ENCODE peak calls at places on chromosome 2, in seven cellular contexts. One of them, this sample, is unnamed.

GRCh38 chr2:45119855-45120254 is 110.6 kb upstream of the SIX2 start:
- DNase-seq in sigmoid colon: no peak
- DNase-seq in right atrium auricular region: peak
- DNase-seq in stimulated activated CD4-positive, alpha-beta T cell treated with anti-CD3 and anti-CD28 coated beads, Interleukin-15, amount 100 ng/mL, for 1 hour: no peak
- DNase-seq in caudate nucleus: no peak
- DNase-seq in Calu3: peak
- DNase-seq in Right ventricle myocardium superior: no peak
- DNase-seq in this sample: no peak

GRCh38 chr2:26978061-26978596 is 7.7 kb downstream of the MAPRE3 start:
- DNase-seq in sigmoid colon: no peak
- DNase-seq in right atrium auricular region: no peak
- DNase-seq in stimulated activated CD4-positive, alpha-beta T cell treated with anti-CD3 and anti-CD28 coated beads, Interleukin-15, amount 100 ng/mL, for 1 hour: no peak
- DNase-seq in caudate nucleus: no peak
- DNase-seq in Calu3: peak
- DNase-seq in Right ventricle myocardium superior: peak
- DNase-seq in this sample: peak

GRCh38 chr2:217270801-217271121 is 410.9 kb upstream of the TNP1 start:
- DNase-seq in sigmoid colon: no peak
- DNase-seq in right atrium auricular region: no peak
- DNase-seq in stimulated activated CD4-positive, alpha-beta T cell treated with anti-CD3 and anti-CD28 coated beads, Interleukin-15, amount 100 ng/mL, for 1 hour: no peak
- DNase-seq in caudate nucleus: no peak
- DNase-seq in Calu3: no peak
- DNase-seq in Right ventricle myocardium superior: no peak
- DNase-seq in this sample: no peak

GRCh38 chr2:31384771-31385276 is 29.7 kb downstream of the XDH start:
- DNase-seq in sigmoid colon: no peak
- DNase-seq in right atrium auricular region: no peak
- DNase-seq in stimulated activated CD4-positive, alpha-beta T cell treated with anti-CD3 and anti-CD28 coated beads, Interleukin-15, amount 100 ng/mL, for 1 hour: no peak
- DNase-seq in caudate nucleus: no peak
- DNase-seq in Calu3: peak
- DNase-seq in Right ventricle myocardium superior: no peak
- DNase-seq in this sample: no peak

GRCh38 chr2:143300531-143300930 is 171.3 kb downstream of the ARHGAP15 start:
- DNase-seq in sigmoid colon: no peak
- DNase-seq in right atrium auricular region: no peak
- DNase-seq in stimulated activated CD4-positive, alpha-beta T cell treated with anti-CD3 and anti-CD28 coated beads, Interleukin-15, amount 100 ng/mL, for 1 hour: no peak
- DNase-seq in caudate nucleus: no peak
- DNase-seq in Calu3: no peak
- DNase-seq in Right ventricle myocardium superior: no peak
- DNase-seq in this sample: no peak

GRCh38 chr2:235518317-235519090 is 24.7 kb downstream of the AGAP1 start:
- DNase-seq in sigmoid colon: no peak
- DNase-seq in right atrium auricular region: no peak
- DNase-seq in stimulated activated CD4-positive, alpha-beta T cell treated with anti-CD3 and anti-CD28 coated beads, Interleukin-15, amount 100 ng/mL, for 1 hour: no peak
- DNase-seq in caudate nucleus: no peak
- DNase-seq in Calu3: no peak
- DNase-seq in Right ventricle myocardium superior: no peak
- DNase-seq in this sample: no peak

GRCh38 chr2:62313433-62314227 is 117.7 kb downstream of the B3GNT2 start:
- DNase-seq in sigmoid colon: no peak
- DNase-seq in right atrium auricular region: no peak
- DNase-seq in stimulated activated CD4-positive, alpha-beta T cell treated with anti-CD3 and anti-CD28 coated beads, Interleukin-15, amount 100 ng/mL, for 1 hour: no peak
- DNase-seq in caudate nucleus: no peak
- DNase-seq in Calu3: no peak
- DNase-seq in Right ventricle myocardium superior: no peak
- DNase-seq in this sample: no peak

GRCh38 chr2:202418027-202418426 is 41.9 kb downstream of the BMPR2 start:
- DNase-seq in sigmoid colon: no peak
- DNase-seq in right atrium auricular region: no peak
- DNase-seq in stimulated activated CD4-positive, alpha-beta T cell treated with anti-CD3 and anti-CD28 coated beads, Interleukin-15, amount 100 ng/mL, for 1 hour: no peak
- DNase-seq in caudate nucleus: no peak
- DNase-seq in Calu3: no peak
- DNase-seq in Right ventricle myocardium superior: no peak
- DNase-seq in this sample: no peak

GRCh38 chr2:32805104-32806095 is 141.4 kb upstream of the LTBP1 start:
- DNase-seq in sigmoid colon: no peak
- DNase-seq in right atrium auricular region: no peak
- DNase-seq in stimulated activated CD4-positive, alpha-beta T cell treated with anti-CD3 and anti-CD28 coated beads, Interleukin-15, amount 100 ng/mL, for 1 hour: no peak
- DNase-seq in caudate nucleus: no peak
- DNase-seq in Calu3: peak
- DNase-seq in Right ventricle myocardium superior: no peak
- DNase-seq in this sample: no peak

GRCh38 chr2:3196716-3197115 is 180.9 kb downstream of the EIPR1 start:
- DNase-seq in sigmoid colon: peak
- DNase-seq in right atrium auricular region: no peak
- DNase-seq in stimulated activated CD4-positive, alpha-beta T cell treated with anti-CD3 and anti-CD28 coated beads, Interleukin-15, amount 100 ng/mL, for 1 hour: no peak
- DNase-seq in caudate nucleus: no peak
- DNase-seq in Calu3: no peak
- DNase-seq in Right ventricle myocardium superior: peak
- DNase-seq in this sample: no peak

GRCh38 chr2:53087282-53087882 is 680.2 kb upstream of the CHAC2 start:
- DNase-seq in sigmoid colon: no peak
- DNase-seq in right atrium auricular region: no peak
- DNase-seq in stimulated activated CD4-positive, alpha-beta T cell treated with anti-CD3 and anti-CD28 coated beads, Interleukin-15, amount 100 ng/mL, for 1 hour: no peak
- DNase-seq in caudate nucleus: no peak
- DNase-seq in Calu3: no peak
- DNase-seq in Right ventricle myocardium superior: no peak
- DNase-seq in this sample: no peak

GRCh38 chr2:130878316-130878715 is 41.6 kb downstream of the ARHGEF4 start:
- DNase-seq in sigmoid colon: no peak
- DNase-seq in right atrium auricular region: no peak
- DNase-seq in stimulated activated CD4-positive, alpha-beta T cell treated with anti-CD3 and anti-CD28 coated beads, Interleukin-15, amount 100 ng/mL, for 1 hour: no peak
- DNase-seq in caudate nucleus: peak
- DNase-seq in Calu3: no peak
- DNase-seq in Right ventricle myocardium superior: no peak
- DNase-seq in this sample: no peak

GRCh38 chr2:158667969-158668368 is 127.1 kb upstream of the DAPL1 start:
- DNase-seq in sigmoid colon: no peak
- DNase-seq in right atrium auricular region: no peak
- DNase-seq in stimulated activated CD4-positive, alpha-beta T cell treated with anti-CD3 and anti-CD28 coated beads, Interleukin-15, amount 100 ng/mL, for 1 hour: no peak
- DNase-seq in caudate nucleus: no peak
- DNase-seq in Calu3: no peak
- DNase-seq in Right ventricle myocardium superior: no peak
- DNase-seq in this sample: no peak

GRCh38 chr2:36556847-36557246 is 41.1 kb downstream of the FEZ2 start:
- DNase-seq in sigmoid colon: no peak
- DNase-seq in right atrium auricular region: no peak
- DNase-seq in stimulated activated CD4-positive, alpha-beta T cell treated with anti-CD3 and anti-CD28 coated beads, Interleukin-15, amount 100 ng/mL, for 1 hour: no peak
- DNase-seq in caudate nucleus: no peak
- DNase-seq in Calu3: no peak
- DNase-seq in Right ventricle myocardium superior: no peak
- DNase-seq in this sample: no peak

GRCh38 chr2:7982054-7982453 is 699.8 kb upstream of the ID2 start:
- DNase-seq in sigmoid colon: no peak
- DNase-seq in right atrium auricular region: no peak
- DNase-seq in stimulated activated CD4-positive, alpha-beta T cell treated with anti-CD3 and anti-CD28 coated beads, Interleukin-15, amount 100 ng/mL, for 1 hour: no peak
- DNase-seq in caudate nucleus: no peak
- DNase-seq in Calu3: no peak
- DNase-seq in Right ventricle myocardium superior: no peak
- DNase-seq in this sample: no peak

GRCh38 chr2:43222472-43223146 is 3.8 kb downstream of the ZFP36L2 start:
- DNase-seq in sigmoid colon: no peak
- DNase-seq in right atrium auricular region: no peak
- DNase-seq in stimulated activated CD4-positive, alpha-beta T cell treated with anti-CD3 and anti-CD28 coated beads, Interleukin-15, amount 100 ng/mL, for 1 hour: no peak
- DNase-seq in caudate nucleus: no peak
- DNase-seq in Calu3: no peak
- DNase-seq in Right ventricle myocardium superior: no peak
- DNase-seq in this sample: no peak

GRCh38 chr2:83744830-83745229 is 714.2 kb downstream of the SUCLG1 start:
- DNase-seq in sigmoid colon: no peak
- DNase-seq in right atrium auricular region: no peak
- DNase-seq in stimulated activated CD4-positive, alpha-beta T cell treated with anti-CD3 and anti-CD28 coated beads, Interleukin-15, amount 100 ng/mL, for 1 hour: no peak
- DNase-seq in caudate nucleus: no peak
- DNase-seq in Calu3: no peak
- DNase-seq in Right ventricle myocardium superior: no peak
- DNase-seq in this sample: no peak

GRCh38 chr2:8980096-8980495 is 23.4 kb downstream of the MBOAT2 start:
- DNase-seq in sigmoid colon: no peak
- DNase-seq in right atrium auricular region: no peak
- DNase-seq in stimulated activated CD4-positive, alpha-beta T cell treated with anti-CD3 and anti-CD28 coated beads, Interleukin-15, amount 100 ng/mL, for 1 hour: no peak
- DNase-seq in caudate nucleus: no peak
- DNase-seq in Calu3: no peak
- DNase-seq in Right ventricle myocardium superior: no peak
- DNase-seq in this sample: no peak

GRCh38 chr2:89767581-89768435 is 1076.3 kb downstream of the RPIA start:
- DNase-seq in sigmoid colon: peak
- DNase-seq in right atrium auricular region: no peak
- DNase-seq in stimulated activated CD4-positive, alpha-beta T cell treated with anti-CD3 and anti-CD28 coated beads, Interleukin-15, amount 100 ng/mL, for 1 hour: no peak
- DNase-seq in caudate nucleus: no peak
- DNase-seq in Calu3: no peak
- DNase-seq in Right ventricle myocardium superior: peak
- DNase-seq in this sample: no peak

GRCh38 chr2:144548532-144549191 is 28.7 kb upstream of the ZEB2 start:
- DNase-seq in sigmoid colon: no peak
- DNase-seq in right atrium auricular region: no peak
- DNase-seq in stimulated activated CD4-positive, alpha-beta T cell treated with anti-CD3 and anti-CD28 coated beads, Interleukin-15, amount 100 ng/mL, for 1 hour: no peak
- DNase-seq in caudate nucleus: no peak
- DNase-seq in Calu3: no peak
- DNase-seq in Right ventricle myocardium superior: no peak
- DNase-seq in this sample: no peak

GRCh38 chr2:232668805-232669444 is 28.2 kb upstream of the GIGYF2 start:
- DNase-seq in sigmoid colon: no peak
- DNase-seq in right atrium auricular region: no peak
- DNase-seq in stimulated activated CD4-positive, alpha-beta T cell treated with anti-CD3 and anti-CD28 coated beads, Interleukin-15, amount 100 ng/mL, for 1 hour: no peak
- DNase-seq in caudate nucleus: no peak
- DNase-seq in Calu3: peak
- DNase-seq in Right ventricle myocardium superior: no peak
- DNase-seq in this sample: peak

GRCh38 chr2:18742382-18742781 is 153.0 kb upstream of the NT5C1B start:
- DNase-seq in sigmoid colon: no peak
- DNase-seq in right atrium auricular region: no peak
- DNase-seq in stimulated activated CD4-positive, alpha-beta T cell treated with anti-CD3 and anti-CD28 coated beads, Interleukin-15, amount 100 ng/mL, for 1 hour: no peak
- DNase-seq in caudate nucleus: no peak
- DNase-seq in Calu3: no peak
- DNase-seq in Right ventricle myocardium superior: peak
- DNase-seq in this sample: peak

GRCh38 chr2:106167067-106167466 is 27.0 kb downstream of the UXS1 start:
- DNase-seq in sigmoid colon: no peak
- DNase-seq in right atrium auricular region: no peak
- DNase-seq in stimulated activated CD4-positive, alpha-beta T cell treated with anti-CD3 and anti-CD28 coated beads, Interleukin-15, amount 100 ng/mL, for 1 hour: no peak
- DNase-seq in caudate nucleus: no peak
- DNase-seq in Calu3: no peak
- DNase-seq in Right ventricle myocardium superior: no peak
- DNase-seq in this sample: no peak

GRCh38 chr2:174544156-174544555 is 53.4 kb downstream of the WIPF1 start:
- DNase-seq in sigmoid colon: no peak
- DNase-seq in right atrium auricular region: no peak
- DNase-seq in stimulated activated CD4-positive, alpha-beta T cell treated with anti-CD3 and anti-CD28 coated beads, Interleukin-15, amount 100 ng/mL, for 1 hour: no peak
- DNase-seq in caudate nucleus: no peak
- DNase-seq in Calu3: peak
- DNase-seq in Right ventricle myocardium superior: no peak
- DNase-seq in this sample: no peak

GRCh38 chr2:170123593-170123992 is 54.4 kb upstream of the MYO3B start:
- DNase-seq in sigmoid colon: no peak
- DNase-seq in right atrium auricular region: no peak
- DNase-seq in stimulated activated CD4-positive, alpha-beta T cell treated with anti-CD3 and anti-CD28 coated beads, Interleukin-15, amount 100 ng/mL, for 1 hour: no peak
- DNase-seq in caudate nucleus: no peak
- DNase-seq in Calu3: peak
- DNase-seq in Right ventricle myocardium superior: no peak
- DNase-seq in this sample: no peak

GRCh38 chr2:46803911-46804670 is 111.5 kb downstream of the MCFD2 start:
- DNase-seq in sigmoid colon: peak
- DNase-seq in right atrium auricular region: peak
- DNase-seq in stimulated activated CD4-positive, alpha-beta T cell treated with anti-CD3 and anti-CD28 coated beads, Interleukin-15, amount 100 ng/mL, for 1 hour: no peak
- DNase-seq in caudate nucleus: no peak
- DNase-seq in Calu3: peak
- DNase-seq in Right ventricle myocardium superior: no peak
- DNase-seq in this sample: no peak

GRCh38 chr2:65265090-65266045 is 37.7 kb downstream of the ACTR2 start:
- DNase-seq in sigmoid colon: no peak
- DNase-seq in right atrium auricular region: no peak
- DNase-seq in stimulated activated CD4-positive, alpha-beta T cell treated with anti-CD3 and anti-CD28 coated beads, Interleukin-15, amount 100 ng/mL, for 1 hour: no peak
- DNase-seq in caudate nucleus: peak
- DNase-seq in Calu3: peak
- DNase-seq in Right ventricle myocardium superior: no peak
- DNase-seq in this sample: no peak

GRCh38 chr2:3483986-3484960 is 35.1 kb downstream of the ADI1 start:
- DNase-seq in sigmoid colon: peak
- DNase-seq in right atrium auricular region: no peak
- DNase-seq in stimulated activated CD4-positive, alpha-beta T cell treated with anti-CD3 and anti-CD28 coated beads, Interleukin-15, amount 100 ng/mL, for 1 hour: no peak
- DNase-seq in caudate nucleus: no peak
- DNase-seq in Calu3: no peak
- DNase-seq in Right ventricle myocardium superior: peak
- DNase-seq in this sample: no peak

GRCh38 chr2:211259831-211260476 is 703.6 kb downstream of the CPS1 start:
- DNase-seq in sigmoid colon: no peak
- DNase-seq in right atrium auricular region: no peak
- DNase-seq in stimulated activated CD4-positive, alpha-beta T cell treated with anti-CD3 and anti-CD28 coated beads, Interleukin-15, amount 100 ng/mL, for 1 hour: no peak
- DNase-seq in caudate nucleus: no peak
- DNase-seq in Calu3: no peak
- DNase-seq in Right ventricle myocardium superior: no peak
- DNase-seq in this sample: no peak

GRCh38 chr2:191797937-191798873 is 48.7 kb downstream of the CAVIN2 start:
- DNase-seq in sigmoid colon: no peak
- DNase-seq in right atrium auricular region: no peak
- DNase-seq in stimulated activated CD4-positive, alpha-beta T cell treated with anti-CD3 and anti-CD28 coated beads, Interleukin-15, amount 100 ng/mL, for 1 hour: no peak
- DNase-seq in caudate nucleus: no peak
- DNase-seq in Calu3: no peak
- DNase-seq in Right ventricle myocardium superior: no peak
- DNase-seq in this sample: no peak

GRCh38 chr2:10721344-10722251 is at the start of gene ATP6V1C2:
- DNase-seq in sigmoid colon: no peak
- DNase-seq in right atrium auricular region: no peak
- DNase-seq in stimulated activated CD4-positive, alpha-beta T cell treated with anti-CD3 and anti-CD28 coated beads, Interleukin-15, amount 100 ng/mL, for 1 hour: no peak
- DNase-seq in caudate nucleus: no peak
- DNase-seq in Calu3: peak
- DNase-seq in Right ventricle myocardium superior: no peak
- DNase-seq in this sample: no peak

GRCh38 chr2:217570394-217570793 is 432.4 kb downstream of the TNS1 start:
- DNase-seq in sigmoid colon: no peak
- DNase-seq in right atrium auricular region: no peak
- DNase-seq in stimulated activated CD4-positive, alpha-beta T cell treated with anti-CD3 and anti-CD28 coated beads, Interleukin-15, amount 100 ng/mL, for 1 hour: no peak
- DNase-seq in caudate nucleus: no peak
- DNase-seq in Calu3: no peak
- DNase-seq in Right ventricle myocardium superior: no peak
- DNase-seq in this sample: no peak

GRCh38 chr2:176087330-176088047 is 3.7 kb upstream of the EVX2 start:
- DNase-seq in sigmoid colon: no peak
- DNase-seq in right atrium auricular region: no peak
- DNase-seq in stimulated activated CD4-positive, alpha-beta T cell treated with anti-CD3 and anti-CD28 coated beads, Interleukin-15, amount 100 ng/mL, for 1 hour: no peak
- DNase-seq in caudate nucleus: no peak
- DNase-seq in Calu3: no peak
- DNase-seq in Right ventricle myocardium superior: no peak
- DNase-seq in this sample: no peak

GRCh38 chr2:31228717-31229116 is 5.2 kb upstream of the EHD3 start:
- DNase-seq in sigmoid colon: no peak
- DNase-seq in right atrium auricular region: peak
- DNase-seq in stimulated activated CD4-positive, alpha-beta T cell treated with anti-CD3 and anti-CD28 coated beads, Interleukin-15, amount 100 ng/mL, for 1 hour: no peak
- DNase-seq in caudate nucleus: no peak
- DNase-seq in Calu3: no peak
- DNase-seq in Right ventricle myocardium superior: no peak
- DNase-seq in this sample: no peak

This sample was measured in right cardiac atrium.